ENCODE peak calls at places on chromosomes 12 and 14, in six cellular contexts. G, Q, U, S, K and O are unnamed samples.

GRCh38 chr12:120688527-120689071 is 1.6 kb downstream of the MLEC start:
- DNase-seq in G (no peak), Q (no peak), U (peak; percentile 41), S (no peak), K (no peak), O (no peak)

GRCh38 chr12:24360907-24361306 is 411.4 kb upstream of the SOX5 start:
- DNase-seq in G (no peak), Q (no peak), U (peak; percentile 82), S (no peak), K (no peak), O (no peak)

GRCh38 chr12:6145584-6145983 is 21.1 kb upstream of the VWF start:
- DNase-seq in G (no peak), Q (no peak), U (no peak), S (no peak), K (no peak), O (no peak)

GRCh38 chr12:19575307-19576243 is 136.3 kb downstream of the AEBP2 start:
- DNase-seq in G (no peak), Q (no peak), U (peak; percentile 80), S (no peak), K (no peak), O (no peak)

GRCh38 chr12:6950401-6950801 is 755 bp upstream of the PTPN6 start:
- DNase-seq in G (peak; percentile 19), Q (no peak), U (no peak), S (no peak), K (no peak), O (no peak)

GRCh38 chr12:124917135-124917840 is 2.8 kb upstream of the UBC start:
- DNase-seq in G (peak; percentile 95), Q (peak; percentile 97), U (peak; percentile 100), S (no peak), K (peak; percentile 95), O (peak; percentile 53)

GRCh38 chr14:96039633-96040311 is 610 bp downstream of the C14orf132 start:
- DNase-seq in G (no peak), Q (no peak), U (peak; percentile 31), S (no peak), K (no peak), O (no peak)

GRCh38 chr14:104991896-104992230 is 6.3 kb downstream of the CLBA1 start:
- DNase-seq in G (no peak), Q (no peak), U (no peak), S (no peak), K (no peak), O (no peak)

GRCh38 chr14:78644824-78645559 is 474.8 kb downstream of the NRXN3 start:
- DNase-seq in G (no peak), Q (peak; percentile 14), U (no peak), S (no peak), K (no peak), O (no peak)

GRCh38 chr12:76708291-76708690 is 55.6 kb upstream of the ZDHHC17 start:
- DNase-seq in G (no peak), Q (no peak), U (no peak), S (no peak), K (no peak), O (no peak)

GRCh38 chr12:15732341-15733061 is 56.7 kb downstream of the EPS8 start:
- DNase-seq in G (no peak), Q (no peak), U (no peak), S (no peak), K (no peak), O (no peak)

GRCh38 chr12:114481200-114481535 is 75.2 kb upstream of the TBX5 start:
- DNase-seq in G (no peak), Q (no peak), U (no peak), S (no peak), K (no peak), O (no peak)

GRCh38 chr12:100724071-100724470 is 70.5 kb upstream of the ANO4 start:
- DNase-seq in G (no peak), Q (no peak), U (no peak), S (no peak), K (no peak), O (no peak)

GRCh38 chr12:104226672-104227071 is 11.1 kb downstream of the TXNRD1 start:
- DNase-seq in G (no peak), Q (no peak), U (peak; percentile 59), S (no peak), K (no peak), O (no peak)

GRCh38 chr12:27772328-27773049 is 7.5 kb upstream of the KLHL42 start:
- DNase-seq in G (no peak), Q (no peak), U (peak; percentile 92), S (no peak), K (no peak), O (no peak)

GRCh38 chr14:57139173-57139572 is 129.5 kb downstream of the EXOC5 start:
- DNase-seq in G (no peak), Q (no peak), U (no peak), S (no peak), K (no peak), O (no peak)

GRCh38 chr12:69254046-69254445 is 14.7 kb downstream of the CPSF6 start:
- DNase-seq in G (no peak), Q (no peak), U (peak; percentile 65), S (no peak), K (peak; percentile 21), O (peak; percentile 9)

GRCh38 chr12:78120866-78121590 is 290.3 kb downstream of the NAV3 start:
- DNase-seq in G (no peak), Q (no peak), U (peak; percentile 43), S (no peak), K (no peak), O (no peak)

GRCh38 chr12:12719496-12719895 is 2.3 kb downstream of the CDKN1B start:
- DNase-seq in G (no peak), Q (no peak), U (peak; percentile 66), S (no peak), K (no peak), O (no peak)

GRCh38 chr12:90234455-90234854 is 525.8 kb upstream of the ATP2B1 start:
- DNase-seq in G (no peak), Q (no peak), U (no peak), S (no peak), K (no peak), O (no peak)

GRCh38 chr14:80705241-80705980 is 236.1 kb downstream of the CEP128 start:
- DNase-seq in G (no peak), Q (no peak), U (peak; percentile 67), S (no peak), K (no peak), O (no peak)

GRCh38 chr12:2397356-2398045 is 344.7 kb downstream of the CACNA1C start:
- DNase-seq in G (no peak), Q (no peak), U (no peak), S (no peak), K (no peak), O (no peak)

GRCh38 chr12:80598004-80598606 is 109.3 kb upstream of the MYF6 start:
- DNase-seq in G (no peak), Q (no peak), U (peak; percentile 96), S (no peak), K (no peak), O (no peak)

GRCh38 chr14:101103321-101103901 is 199.9 kb upstream of the RTL1 start:
- DNase-seq in G (peak; percentile 69), Q (peak; percentile 76), U (no peak), S (no peak), K (no peak), O (no peak)